ENCODE peak calls at places on chromosomes 1 and 21, in nine cellular contexts. T, N, L, V, U, Z, O, R and F are unnamed samples.

GRCh38 chr1:30410153-30410851 is 313.1 kb downstream of the MATN1 start:
- DNase-seq in O (no peak), Z (no peak), R (no peak), N (peak), V (no peak), L (no peak), U (no peak), T (peak), F (no peak)

GRCh38 chr1:218347316-218347712 is 2.2 kb downstream of the TGFB2 start:
- DNase-seq in T (no peak), V (no peak), R (peak), U (no peak), L (peak), O (no peak), Z (no peak), N (no peak), F (no peak)

GRCh38 chr1:175237389-175237788 is 44.8 kb upstream of the KIAA0040 start:
- DNase-seq in U (no peak), L (no peak), O (no peak), V (no peak), R (no peak), Z (no peak), T (no peak), N (no peak), F (no peak)

GRCh38 chr1:66764994-66765578 is 12.8 kb downstream of the DYNLT5 start:
- DNase-seq in L (peak), R (peak), O (peak), U (no peak), V (peak), N (peak), Z (peak), T (no peak), F (no peak)

GRCh38 chr1:50930965-50931737 is 28.9 kb downstream of the FAF1 start:
- DNase-seq in O (no peak), R (no peak), N (no peak), U (no peak), Z (no peak), T (no peak), V (no peak), L (no peak), F (no peak)

GRCh38 chr1:165248969-165249571 is 107.4 kb downstream of the LMX1A start:
- DNase-seq in Z (no peak), L (no peak), V (no peak), U (no peak), O (no peak), N (no peak), R (no peak), T (no peak), F (no peak)

GRCh38 chr1:3409737-3410434 is 44.6 kb upstream of the ARHGEF16 start:
- DNase-seq in N (peak), Z (peak), R (peak), V (no peak), O (no peak), U (no peak), L (peak), T (peak), F (peak)

GRCh38 chr1:39361446-39361845 is 130.0 kb upstream of the BMP8A start:
- DNase-seq in O (no peak), V (no peak), N (no peak), R (no peak), T (no peak), L (no peak), U (no peak), Z (no peak), F (no peak)

GRCh38 chr1:80218112-80218511 is 1211.6 kb upstream of the ADGRL4 start:
- DNase-seq in Z (no peak), R (peak), T (no peak), O (peak), L (peak), N (no peak), V (no peak), U (no peak), F (no peak)

GRCh38 chr1:117030271-117030877 is 28.8 kb downstream of the CD101 start:
- DNase-seq in U (no peak), L (no peak), V (no peak), Z (no peak), R (no peak), N (no peak), T (no peak), O (no peak), F (no peak)

GRCh38 chr21:32712641-32713040 is 15.2 kb downstream of the SYNJ1 start:
- DNase-seq in V (no peak), Z (no peak), O (no peak), L (no peak), N (no peak), R (no peak), U (no peak), T (no peak), F (no peak)

GRCh38 chr1:234840843-234841242 is 230.9 kb upstream of the IRF2BP2 start:
- DNase-seq in T (no peak), R (no peak), Z (no peak), N (no peak), V (no peak), U (no peak), L (no peak), O (no peak), F (no peak)

GRCh38 chr21:27077501-27077900 is 110.6 kb upstream of the ADAMTS5 start:
- DNase-seq in U (no peak), T (no peak), N (no peak), Z (no peak), V (no peak), R (peak), O (no peak), L (peak), F (no peak)

DNA sequence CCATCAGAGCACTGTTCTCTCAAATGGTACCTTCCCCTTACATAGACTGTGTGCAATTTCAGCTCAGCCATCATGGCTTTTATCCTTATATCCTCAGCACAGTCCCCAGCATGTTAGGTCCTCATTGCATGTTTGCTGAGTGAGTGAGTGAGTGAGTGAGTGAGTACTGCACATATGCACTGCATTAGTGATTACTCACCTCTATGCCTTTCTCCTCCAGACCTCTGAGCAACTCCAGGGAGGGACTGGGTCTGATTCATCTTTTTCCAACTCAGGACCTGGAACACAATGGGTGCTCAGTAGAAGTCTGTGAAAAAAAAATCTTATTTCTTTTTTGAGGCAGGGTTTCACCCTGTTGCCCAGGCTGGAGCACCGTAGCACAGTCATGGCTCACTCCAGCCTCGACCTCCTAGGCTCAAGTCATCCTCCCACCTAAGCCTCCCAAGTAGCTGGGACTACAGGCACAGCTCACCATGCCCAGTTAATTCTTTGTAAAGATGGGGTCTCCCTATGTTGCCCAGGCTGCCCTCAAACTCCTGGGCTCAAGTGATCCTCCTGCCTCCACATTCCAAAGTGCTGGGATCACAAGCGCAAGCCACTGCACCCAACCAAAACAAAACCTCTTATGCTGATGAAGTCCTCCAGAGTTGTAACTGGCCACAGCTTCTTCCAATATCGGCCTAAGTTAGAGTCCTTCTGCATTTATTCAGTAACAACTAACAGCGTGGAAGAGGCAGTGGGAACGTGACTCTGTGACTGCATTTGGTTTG is 23.7 kb downstream of the RNU5D-1 start:
- DNase-seq in O (no peak), N (no peak), L (peak), Z (no peak), U (no peak), V (no peak), T (no peak), R (peak), F (no peak)
- H3K4me3 ChIP-seq in O (no peak), N (no peak), L (no peak), Z (no peak), U (no peak), V (no peak), T (no peak), R (peak), F (no peak)

GRCh38 chr1:240496356-240496755 is 115.6 kb downstream of the GREM2 start:
- DNase-seq in N (no peak), L (no peak), Z (no peak), O (no peak), T (no peak), U (no peak), R (no peak), V (no peak), F (no peak)

GRCh38 chr1:240491156-240491555 is 120.8 kb downstream of the GREM2 start:
- DNase-seq in U (no peak), L (no peak), R (peak), V (no peak), N (no peak), Z (no peak), T (no peak), O (no peak), F (no peak)

GRCh38 chr1:240491796-240492195 is 120.2 kb downstream of the GREM2 start:
- DNase-seq in T (no peak), V (no peak), L (no peak), Z (no peak), N (no peak), U (no peak), O (no peak), R (no peak), F (no peak)

GRCh38 chr1:240495652-240496051 is 116.3 kb downstream of the GREM2 start:
- DNase-seq in L (no peak), U (no peak), R (no peak), N (no peak), Z (no peak), T (no peak), O (no peak), V (no peak), F (no peak)

DNA sequence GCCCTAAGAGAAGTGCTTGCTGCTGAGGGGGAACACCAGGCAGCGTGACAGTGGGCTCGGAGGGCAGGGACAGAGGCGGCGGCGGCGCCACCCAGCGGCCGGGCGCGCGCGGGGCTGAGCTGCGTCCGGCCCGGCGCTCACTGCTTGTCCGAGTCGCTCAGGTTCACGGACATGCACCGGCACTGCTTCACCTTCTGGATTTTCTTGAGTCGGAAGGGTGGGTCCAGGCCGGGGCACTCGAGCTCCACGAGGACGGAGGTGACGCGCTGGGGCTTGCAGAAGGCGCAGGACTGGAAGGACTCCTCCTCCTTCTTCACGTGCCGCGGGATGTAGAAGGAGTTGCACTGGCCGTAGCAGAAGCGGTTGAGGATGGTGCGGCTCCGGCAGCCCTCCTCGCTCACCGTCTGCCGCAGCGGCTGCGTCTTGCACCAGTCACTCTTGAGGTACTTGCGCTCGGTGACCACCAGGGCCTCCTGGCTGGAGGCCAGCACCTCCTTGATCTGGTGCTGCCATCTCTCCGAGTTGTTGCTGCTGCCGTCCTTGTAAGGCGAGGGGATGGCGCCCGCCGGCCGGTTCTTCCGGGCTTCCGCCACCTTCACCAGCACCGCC is 119.0 kb downstream of the GREM2 start:
- DNase-seq in L (peak), T (no peak), Z (peak), U (no peak), R (peak), V (peak), N (no peak), O (peak), F (no peak)
- H3K4me3 ChIP-seq in L (peak), T (no peak), Z (no peak), U (no peak), R (peak), V (no peak), N (no peak), O (peak), F (peak)

DNA sequence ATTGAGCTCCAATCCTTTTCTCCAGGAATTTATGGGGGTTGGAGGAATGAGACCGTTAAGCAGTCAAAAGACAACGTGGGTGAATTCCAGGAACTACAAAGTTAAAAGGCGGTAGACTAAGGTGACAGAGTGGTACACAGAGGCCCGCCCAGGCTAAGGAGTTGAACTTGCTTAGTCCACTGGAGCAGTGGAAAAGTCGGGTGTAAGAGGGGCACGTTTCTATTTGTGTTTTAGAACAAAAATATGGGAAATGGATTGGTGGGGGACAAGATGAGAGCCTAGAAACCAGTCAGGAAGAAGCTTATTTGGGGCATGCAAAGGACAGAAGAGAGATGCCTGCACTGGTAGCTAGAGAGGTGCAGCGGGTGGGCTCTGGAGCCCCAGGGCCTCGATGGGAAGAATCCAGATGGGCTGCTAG is 1.2 kb upstream of the LIN9 start:
- DNase-seq in L (no peak), N (no peak), U (no peak), O (no peak), R (no peak), Z (peak), V (no peak), T (no peak), F (no peak)
- H3K4me3 ChIP-seq in L (peak), N (peak), U (no peak), O (peak), R (peak), Z (no peak), V (no peak), T (no peak), F (peak)

DNA sequence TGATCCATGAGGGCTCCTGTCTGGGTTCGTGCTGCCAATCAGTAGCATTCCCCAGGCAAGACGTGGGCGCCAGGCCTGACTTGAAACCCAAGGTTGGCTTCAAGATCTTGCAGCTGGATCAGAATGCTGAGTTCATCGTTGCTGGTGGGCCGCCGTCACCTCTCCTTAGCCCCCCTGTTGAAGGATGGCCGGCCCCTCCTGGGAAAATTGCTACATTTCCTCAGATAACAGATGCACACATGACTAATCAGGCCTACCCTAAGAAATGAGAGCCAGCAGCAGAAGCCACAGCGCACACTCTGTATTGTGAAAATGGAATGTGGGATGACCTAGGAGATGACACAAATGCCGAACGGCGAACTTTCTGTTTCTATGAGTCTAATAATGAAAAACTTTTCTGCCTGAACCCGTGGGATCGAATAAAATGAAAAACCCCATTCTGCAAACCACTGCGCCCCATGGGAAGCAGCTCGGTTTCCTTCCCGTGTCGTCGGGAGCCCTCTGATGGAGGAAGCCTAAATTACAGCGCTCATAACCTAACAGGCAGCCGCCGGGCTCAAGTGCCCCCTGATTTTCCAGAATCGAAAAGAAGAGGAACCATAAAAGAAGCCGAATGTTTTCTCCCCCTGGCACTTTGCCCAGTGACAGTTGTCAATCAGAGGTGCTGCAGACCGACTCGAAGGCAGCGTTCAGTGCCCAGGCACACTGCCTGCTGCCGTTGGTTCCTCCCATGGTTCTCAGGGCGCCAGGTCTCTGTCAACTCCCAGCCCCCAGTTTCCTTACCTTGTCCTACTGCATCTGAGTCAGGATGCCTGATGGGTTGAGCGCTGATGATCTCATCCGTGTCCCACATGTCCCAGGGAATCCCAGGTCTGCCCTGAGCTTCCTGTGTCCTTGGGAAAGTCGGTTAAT is 38.2 kb upstream of the H6PD start:
- DNase-seq in N (peak), L (peak), R (peak), T (peak), Z (peak), O (peak), U (peak), V (peak), F (peak)
- H3K4me3 ChIP-seq in N (no peak), L (peak), R (peak), T (no peak), Z (no peak), O (no peak), U (no peak), V (no peak), F (peak)